ENCODE peak calls at places on chromosomes 5 and 9, in four cellular contexts. Q is HepG2, Y is GM12878, U is H1. L is an unnamed sample.

GRCh38 chr9:2023532-2023931 is 8.4 kb downstream of the SMARCA2 start:
- DNase-seq in Q (no peak), U (no peak), Y (no peak), L (no peak)

GRCh38 chr9:83006378-83006777 is 56.6 kb downstream of the RASEF start:
- DNase-seq in Y (peak; percentile 1), U (no peak), Q (no peak), L (no peak)

GRCh38 chr9:18447131-18447530 is 26.8 kb upstream of the ADAMTSL1 start:
- DNase-seq in U (no peak), Y (no peak), Q (no peak), L (no peak)

GRCh38 chr9:127783111-127783621 is 2.7 kb upstream of the CDK9 start:
- DNase-seq in Q (no peak), Y (peak; percentile 73), U (no peak), L (no peak)

GRCh38 chr9:96140401-96141180 is 161.4 kb downstream of the HSD17B3 start:
- DNase-seq in U (no peak), Q (no peak), Y (no peak), L (no peak)

GRCh38 chr5:99349842-99350241 is 421.0 kb upstream of the CHD1 start:
- DNase-seq in U (no peak), Q (no peak), Y (no peak), L (no peak)

GRCh38 chr5:133389066-133389590 is 223.2 kb downstream of the FSTL4 start:
- DNase-seq in U (no peak), Y (no peak), Q (no peak), L (no peak)

GRCh38 chr5:148443998-148444397 is 60.2 kb downstream of the FBXO38 start:
- DNase-seq in U (no peak), Y (peak; percentile 3), Q (peak; percentile 65), L (peak; percentile 52)

GRCh38 chr9:1332161-1332560 is 282.0 kb downstream of the DMRT2 start:
- DNase-seq in Q (no peak), U (no peak), Y (no peak), L (no peak)

GRCh38 chr5:32990593-32991415 is 279.7 kb downstream of the NPR3 start:
- DNase-seq in Y (no peak), U (no peak), Q (no peak), L (no peak)

GRCh38 chr5:169647566-169647965 is 10.5 kb downstream of the DOCK2 start:
- DNase-seq in U (no peak), Q (no peak), Y (no peak), L (no peak)

GRCh38 chr5:1110930-1111726 is 735 bp downstream of the SLC12A7 start:
- DNase-seq in U (no peak), Y (no peak), Q (no peak), L (peak; percentile 66)

GRCh38 chr5:72649449-72649848 is 142.2 kb upstream of the ZNF366 start:
- DNase-seq in Y (no peak), Q (no peak), U (no peak), L (no peak)

GRCh38 chr5:152532714-152533113 is 127.6 kb upstream of the NMUR2 start:
- DNase-seq in U (no peak), Q (peak; percentile 33), Y (peak; percentile 15), L (peak; percentile 16)

GRCh38 chr9:92402359-92402758 is 2.0 kb downstream of the OGN start:
- DNase-seq in Q (no peak), Y (no peak), U (no peak), L (no peak)

GRCh38 chr9:70259512-70259802 is 679 bp downstream of the SMC5 start:
- DNase-seq in Y (no peak), Q (no peak), U (no peak), L (no peak)

GRCh38 chr9:129868571-129869486 is 33.6 kb downstream of the USP20 start:
- DNase-seq in U (no peak), Q (no peak), Y (no peak), L (no peak)

GRCh38 chr9:118209343-118209742 is 505.1 kb downstream of the TLR4 start:
- DNase-seq in Q (no peak), U (no peak), Y (no peak), L (no peak)

GRCh38 chr9:35861161-35861897 is 8.9 kb downstream of the OR13J1 start:
- DNase-seq in Q (no peak), Y (no peak), U (no peak), L (no peak)

GRCh38 chr5:11322133-11322532 is 561.1 kb upstream of the DAP start:
- DNase-seq in Y (no peak), U (no peak), Q (no peak), L (no peak)

GRCh38 chr5:6454628-6455053 is 6.0 kb downstream of the UBE2QL1 start:
- DNase-seq in Q (no peak), U (no peak), Y (no peak), L (no peak)

GRCh38 chr9:96169488-96169887 is 132.5 kb downstream of the HSD17B3 start:
- DNase-seq in Y (no peak), Q (peak; percentile 24), U (peak; percentile 51), L (peak; percentile 58)

GRCh38 chr5:78518365-78519197 is 130.0 kb downstream of the LHFPL2 start:
- DNase-seq in Y (no peak), U (no peak), Q (peak; percentile 97), L (no peak)

GRCh38 chr5:122743231-122743630 is 31.6 kb upstream of the SNX2 start:
- DNase-seq in Y (no peak), U (no peak), Q (no peak), L (no peak)

GRCh38 chr5:93574041-93574938 is 6.7 kb downstream of the NR2F1-AS1 start:
- DNase-seq in U (no peak), Q (no peak), Y (no peak), L (no peak)

GRCh38 chr5:152271420-152271819 is 133.7 kb downstream of the NMUR2 start:
- DNase-seq in Q (peak; percentile 23), Y (peak; percentile 8), U (no peak), L (no peak)

GRCh38 chr5:30502277-30502676 is 691.2 kb upstream of the CDH6 start:
- DNase-seq in Q (no peak), Y (no peak), U (no peak), L (no peak)

GRCh38 chr5:33933723-33934544 is 2.3 kb upstream of the RXFP3 start:
- DNase-seq in Y (peak; percentile 77), Q (no peak), U (no peak), L (no peak)

GRCh38 chr9:94108584-94108983 is 24.3 kb downstream of the PTPDC1 start:
- DNase-seq in U (no peak), Q (no peak), Y (no peak), L (no peak)

GRCh38 chr5:145204741-145205140 is 630.4 kb downstream of the PRELID2 start:
- DNase-seq in U (no peak), Q (no peak), Y (no peak), L (no peak)

GRCh38 chr9:27534131-27534530 is 4.5 kb upstream of the MOB3B start:
- DNase-seq in Q (no peak), Y (no peak), U (no peak), L (no peak)
- TF ChIP-seq TCF12 in Q (no peak), Y (no peak), U (no peak), L (no peak)

GRCh38 chr5:138595396-138595795 is 20.2 kb upstream of the HSPA9 start:
- DNase-seq in Q (no peak), U (no peak), Y (no peak), L (no peak)

GRCh38 chr5:138596105-138596987 is 21.1 kb upstream of the HSPA9 start:
- DNase-seq in Y (no peak), Q (no peak), U (no peak), L (no peak)

GRCh38 chr5:138601444-138601843 is 26.2 kb upstream of the HSPA9 start:
- DNase-seq in Y (no peak), Q (no peak), U (no peak), L (no peak)

GRCh38 chr5:138594305-138595058 is 19.3 kb upstream of the HSPA9 start:
- DNase-seq in U (no peak), Y (no peak), Q (no peak), L (no peak)

DNA sequence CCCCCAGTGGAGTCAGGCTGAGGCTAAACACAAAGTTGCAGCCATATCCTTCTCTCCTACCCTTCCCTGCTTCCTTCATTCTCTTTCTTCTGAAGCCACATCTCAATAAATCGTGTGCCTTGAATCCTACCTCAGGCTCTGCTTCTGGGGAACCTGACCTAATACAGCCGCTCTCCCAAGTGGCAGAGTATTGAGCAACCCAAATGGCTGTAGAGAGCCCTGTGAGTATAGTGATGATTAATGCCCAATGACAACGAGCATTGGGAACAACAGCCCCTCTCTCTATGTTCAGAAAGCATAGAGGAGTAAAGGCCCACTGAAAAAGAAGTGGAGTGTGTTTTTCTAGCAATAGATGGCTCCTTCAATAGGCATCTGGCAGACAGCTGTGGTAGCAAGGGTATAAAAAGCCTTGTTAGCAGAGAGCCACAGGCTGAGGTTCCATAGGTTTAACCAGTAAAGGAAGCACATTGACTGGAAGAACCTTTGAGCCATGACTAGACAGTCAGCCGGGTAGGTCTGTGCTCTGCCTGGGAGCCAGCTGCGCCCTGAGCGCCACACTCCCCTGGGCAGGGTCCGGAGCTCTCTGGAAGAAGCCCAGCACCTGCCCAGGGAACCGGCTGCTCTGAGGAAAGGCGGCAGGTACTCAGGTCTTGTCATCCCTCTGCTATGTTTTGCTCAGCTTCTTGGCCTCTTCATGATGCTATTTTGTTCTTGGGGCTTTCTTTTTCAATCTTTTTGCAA is 22.6 kb upstream of the HSPA9 start:
- DNase-seq in Y (no peak), Q (no peak), U (no peak), L (no peak)
- TF ChIP-seq YY1 in Y (no peak), Q (no peak), U (no peak), L (no peak)

DNA sequence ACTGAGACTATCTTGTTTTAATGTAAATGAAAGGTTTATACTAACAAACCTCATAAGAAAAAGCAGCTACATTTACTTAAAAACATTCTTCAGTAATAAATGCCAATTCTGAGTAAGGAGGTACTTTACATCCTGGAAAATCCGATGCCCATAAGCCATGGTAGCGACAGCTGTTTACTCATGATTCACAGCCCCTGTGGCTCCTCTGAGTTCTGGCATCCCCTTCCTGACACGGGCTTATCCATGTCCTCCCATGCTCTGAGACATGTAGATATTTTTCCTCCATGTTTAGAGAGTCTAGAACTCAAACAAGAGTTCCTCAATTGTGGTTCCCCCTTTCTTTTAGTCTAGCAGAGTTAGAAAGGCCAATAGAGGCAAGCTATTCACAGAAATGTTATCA is 63.1 kb upstream of the DEPDC1B start:
- DNase-seq in Q (no peak), U (no peak), Y (no peak), L (no peak)
- TF ChIP-seq TCF12 in Q (no peak), U (no peak), Y (no peak), L (no peak)

GRCh38 chr9:68619636-68620035 is 79.0 kb upstream of the TMEM252 start:
- DNase-seq in Y (no peak), Q (no peak), U (no peak), L (no peak)

GRCh38 chr9:68627594-68627993 is 77.4 kb upstream of the PIP5K1B start:
- DNase-seq in Q (no peak), Y (no peak), U (no peak), L (no peak)

GRCh38 chr9:68629042-68629441 is 76.0 kb upstream of the PIP5K1B start:
- DNase-seq in Q (no peak), U (no peak), Y (no peak), L (no peak)

GRCh38 chr9:68627104-68627503 is 77.9 kb upstream of the PIP5K1B start:
- DNase-seq in U (no peak), Y (no peak), Q (no peak), L (no peak)

GRCh38 chr9:68625559-68625958 is 79.5 kb upstream of the PIP5K1B start:
- DNase-seq in U (no peak), Y (no peak), Q (no peak), L (no peak)
- TF ChIP-seq YY1 in U (no peak), Y (no peak), Q (no peak), L (no peak)

L was measured in SK-N-SH.